ENCODE peak calls at places on chromosomes 16 and 17, in eight cellular contexts. One of them, this sample, is unnamed.
A peak's percentile ranks its signal among the peaks of the same experiment; 100 is the strongest.

GRCh38 chr16:3652373-3653037 is 2.0 kb upstream of the DNASE1 start:
- DNase-seq in A549: no peak
- DNase-seq in hepatocyte: no peak
- DNase-seq in GM23248: no peak
- DNase-seq in BJ: no peak
- DNase-seq in NT2/D1: no peak
- DNase-seq in aorta: peak; percentile 54
- DNase-seq in pancreas: peak; percentile 19
- DNase-seq in this sample: no peak

GRCh38 chr17:81493198-81494038 is 19.2 kb downstream of the ACTG1 start:
- DNase-seq in A549: no peak
- DNase-seq in hepatocyte: no peak
- DNase-seq in GM23248: no peak
- DNase-seq in BJ: no peak
- DNase-seq in NT2/D1: no peak
- DNase-seq in aorta: no peak
- DNase-seq in pancreas: no peak
- DNase-seq in this sample: no peak

GRCh38 chr16:2250652-2251280 is 621 bp downstream of the ECI1 start:
- DNase-seq in A549: peak; percentile 67
- DNase-seq in hepatocyte: no peak
- DNase-seq in GM23248: peak; percentile 50
- DNase-seq in BJ: no peak
- DNase-seq in NT2/D1: no peak
- DNase-seq in aorta: no peak
- DNase-seq in pancreas: no peak
- DNase-seq in this sample: no peak

GRCh38 chr16:68384293-68385255 is 63.7 kb downstream of the SMPD3 start:
- DNase-seq in A549: no peak
- DNase-seq in hepatocyte: no peak
- DNase-seq in GM23248: no peak
- DNase-seq in BJ: no peak
- DNase-seq in NT2/D1: no peak
- DNase-seq in aorta: peak; percentile 22
- DNase-seq in pancreas: no peak
- DNase-seq in this sample: no peak

GRCh38 chr16:49483651-49484451 is 110.2 kb downstream of the C16orf78 start:
- DNase-seq in A549: no peak
- DNase-seq in hepatocyte: no peak
- DNase-seq in GM23248: no peak
- DNase-seq in BJ: no peak
- DNase-seq in NT2/D1: no peak
- DNase-seq in aorta: no peak
- DNase-seq in pancreas: no peak
- DNase-seq in this sample: no peak

GRCh38 chr17:82645516-82645915 is 2.7 kb downstream of the WDR45B start:
- DNase-seq in A549: no peak
- DNase-seq in hepatocyte: no peak
- DNase-seq in GM23248: peak; percentile 35
- DNase-seq in BJ: no peak
- DNase-seq in NT2/D1: no peak
- DNase-seq in aorta: no peak
- DNase-seq in pancreas: no peak
- DNase-seq in this sample: no peak

GRCh38 chr16:12283596-12283995 is 307.1 kb downstream of the SNX29 start:
- DNase-seq in A549: no peak
- DNase-seq in hepatocyte: no peak
- DNase-seq in GM23248: no peak
- DNase-seq in BJ: no peak
- DNase-seq in NT2/D1: no peak
- DNase-seq in aorta: no peak
- DNase-seq in pancreas: no peak
- DNase-seq in this sample: no peak

GRCh38 chr17:36544049-36544319 is 735 bp upstream of the GGNBP2 start:
- DNase-seq in A549: peak; percentile 72
- DNase-seq in hepatocyte: peak; percentile 72
- DNase-seq in GM23248: peak; percentile 82
- DNase-seq in BJ: peak; percentile 5
- DNase-seq in NT2/D1: no peak
- DNase-seq in aorta: no peak
- DNase-seq in pancreas: peak; percentile 34
- DNase-seq in this sample: peak; percentile 4

GRCh38 chr16:14286381-14287230 is 215.5 kb downstream of the MRTFB start:
- DNase-seq in A549: no peak
- DNase-seq in hepatocyte: peak; percentile 51
- DNase-seq in GM23248: peak; percentile 76
- DNase-seq in BJ: no peak
- DNase-seq in NT2/D1: no peak
- DNase-seq in aorta: peak; percentile 69
- DNase-seq in pancreas: no peak
- DNase-seq in this sample: no peak

GRCh38 chr17:78284146-78284545 is 52.7 kb downstream of the TMEM235 start:
- DNase-seq in A549: peak; percentile 79
- DNase-seq in hepatocyte: peak; percentile 80
- DNase-seq in GM23248: peak; percentile 65
- DNase-seq in BJ: no peak
- DNase-seq in NT2/D1: no peak
- DNase-seq in aorta: no peak
- DNase-seq in pancreas: no peak
- DNase-seq in this sample: peak; percentile 88

GRCh38 chr16:89076159-89076558 is 17.5 kb upstream of the ACSF3 start:
- DNase-seq in A549: no peak
- DNase-seq in hepatocyte: no peak
- DNase-seq in GM23248: no peak
- DNase-seq in BJ: no peak
- DNase-seq in NT2/D1: no peak
- DNase-seq in aorta: no peak
- DNase-seq in pancreas: no peak
- DNase-seq in this sample: no peak

GRCh38 chr17:65893692-65894279 is 298.1 kb downstream of the CEP112 start:
- DNase-seq in A549: no peak
- DNase-seq in hepatocyte: no peak
- DNase-seq in GM23248: no peak
- DNase-seq in BJ: no peak
- DNase-seq in NT2/D1: no peak
- DNase-seq in aorta: no peak
- DNase-seq in pancreas: no peak
- DNase-seq in this sample: no peak

GRCh38 chr17:51441431-51441830 is 181.1 kb downstream of the UTP18 start:
- DNase-seq in A549: no peak
- DNase-seq in hepatocyte: no peak
- DNase-seq in GM23248: no peak
- DNase-seq in BJ: no peak
- DNase-seq in NT2/D1: no peak
- DNase-seq in aorta: no peak
- DNase-seq in pancreas: no peak
- DNase-seq in this sample: no peak

GRCh38 chr17:51818777-51819176 is 339.7 kb downstream of the CA10 start:
- DNase-seq in A549: no peak
- DNase-seq in hepatocyte: no peak
- DNase-seq in GM23248: no peak
- DNase-seq in BJ: no peak
- DNase-seq in NT2/D1: no peak
- DNase-seq in aorta: no peak
- DNase-seq in pancreas: no peak
- DNase-seq in this sample: no peak

GRCh38 chr17:57988301-57989010 is 402 bp upstream of the VEZF1 start:
- DNase-seq in A549: peak; percentile 77
- DNase-seq in hepatocyte: peak; percentile 86
- DNase-seq in GM23248: peak; percentile 84
- DNase-seq in BJ: no peak
- DNase-seq in NT2/D1: no peak
- DNase-seq in aorta: peak; percentile 88
- DNase-seq in pancreas: peak; percentile 77
- DNase-seq in this sample: no peak

GRCh38 chr16:21224800-21225199 is 8.7 kb upstream of the ANKS4B start:
- DNase-seq in A549: no peak
- DNase-seq in hepatocyte: no peak
- DNase-seq in GM23248: no peak
- DNase-seq in BJ: no peak
- DNase-seq in NT2/D1: no peak
- DNase-seq in aorta: no peak
- DNase-seq in pancreas: no peak
- DNase-seq in this sample: no peak

GRCh38 chr16:50568187-50568830 is 20.1 kb downstream of the NKD1 start:
- DNase-seq in A549: no peak
- DNase-seq in hepatocyte: no peak
- DNase-seq in GM23248: no peak
- DNase-seq in BJ: no peak
- DNase-seq in NT2/D1: no peak
- DNase-seq in aorta: peak; percentile 77
- DNase-seq in pancreas: no peak
- DNase-seq in this sample: no peak

GRCh38 chr17:46159686-46160085 is 33.5 kb downstream of the KANSL1 start:
- DNase-seq in A549: no peak
- DNase-seq in hepatocyte: no peak
- DNase-seq in GM23248: peak; percentile 87
- DNase-seq in BJ: peak; percentile 47
- DNase-seq in NT2/D1: no peak
- DNase-seq in aorta: no peak
- DNase-seq in pancreas: no peak
- DNase-seq in this sample: peak; percentile 41

GRCh38 chr17:21330436-21331160 is 45.6 kb upstream of the KCNJ12 start:
- DNase-seq in A549: no peak
- DNase-seq in hepatocyte: no peak
- DNase-seq in GM23248: no peak
- DNase-seq in BJ: no peak
- DNase-seq in NT2/D1: no peak
- DNase-seq in aorta: peak; percentile 52
- DNase-seq in pancreas: no peak
- DNase-seq in this sample: no peak
- H3K4me3 ChIP-seq in A549: no peak overlapping the region
- H3K4me3 ChIP-seq in hepatocyte: no peak overlapping the region
- H3K4me3 ChIP-seq in GM23248: no peak overlapping the region
- H3K4me3 ChIP-seq in BJ: no peak overlapping the region
- H3K4me3 ChIP-seq in NT2/D1: no peak overlapping the region
- H3K4me3 ChIP-seq in aorta: no peak overlapping the region
- H3K4me3 ChIP-seq in pancreas: no peak overlapping the region
- H3K4me3 ChIP-seq in this sample: no peak overlapping the region

GRCh38 chr17:1764274-1764673 is 2.4 kb downstream of the SERPINF1 start:
- DNase-seq in A549: no peak
- DNase-seq in hepatocyte: peak; percentile 83
- DNase-seq in GM23248: peak; percentile 93
- DNase-seq in BJ: peak; percentile 66
- DNase-seq in NT2/D1: no peak
- DNase-seq in aorta: peak; percentile 86
- DNase-seq in pancreas: no peak
- DNase-seq in this sample: peak; percentile 84
- H3K4me3 ChIP-seq in A549: no peak overlapping the region
- H3K4me3 ChIP-seq in hepatocyte: no peak overlapping the region
- H3K4me3 ChIP-seq in GM23248: peak overlapping the region; percentile 42
- H3K4me3 ChIP-seq in BJ: no peak overlapping the region
- H3K4me3 ChIP-seq in NT2/D1: no peak overlapping the region
- H3K4me3 ChIP-seq in aorta: no peak overlapping the region
- H3K4me3 ChIP-seq in pancreas: no peak overlapping the region
- H3K4me3 ChIP-seq in this sample: peak overlapping the region; percentile 71

GRCh38 chr17:42312285-42313130 is 24.2 kb downstream of the STAT5A start:
- DNase-seq in A549: peak; percentile 77
- DNase-seq in hepatocyte: peak; percentile 93
- DNase-seq in GM23248: peak; percentile 87
- DNase-seq in BJ: no peak
- DNase-seq in NT2/D1: peak; percentile 70
- DNase-seq in aorta: peak; percentile 94
- DNase-seq in pancreas: peak; percentile 77
- DNase-seq in this sample: no peak
- H3K4me3 ChIP-seq in A549: no peak overlapping the region
- H3K4me3 ChIP-seq in hepatocyte: no peak overlapping the region
- H3K4me3 ChIP-seq in GM23248: no peak overlapping the region
- H3K4me3 ChIP-seq in BJ: no peak overlapping the region
- H3K4me3 ChIP-seq in NT2/D1: no peak overlapping the region
- H3K4me3 ChIP-seq in aorta: no peak overlapping the region
- H3K4me3 ChIP-seq in pancreas: no peak overlapping the region
- H3K4me3 ChIP-seq in this sample: no peak overlapping the region

DNA sequence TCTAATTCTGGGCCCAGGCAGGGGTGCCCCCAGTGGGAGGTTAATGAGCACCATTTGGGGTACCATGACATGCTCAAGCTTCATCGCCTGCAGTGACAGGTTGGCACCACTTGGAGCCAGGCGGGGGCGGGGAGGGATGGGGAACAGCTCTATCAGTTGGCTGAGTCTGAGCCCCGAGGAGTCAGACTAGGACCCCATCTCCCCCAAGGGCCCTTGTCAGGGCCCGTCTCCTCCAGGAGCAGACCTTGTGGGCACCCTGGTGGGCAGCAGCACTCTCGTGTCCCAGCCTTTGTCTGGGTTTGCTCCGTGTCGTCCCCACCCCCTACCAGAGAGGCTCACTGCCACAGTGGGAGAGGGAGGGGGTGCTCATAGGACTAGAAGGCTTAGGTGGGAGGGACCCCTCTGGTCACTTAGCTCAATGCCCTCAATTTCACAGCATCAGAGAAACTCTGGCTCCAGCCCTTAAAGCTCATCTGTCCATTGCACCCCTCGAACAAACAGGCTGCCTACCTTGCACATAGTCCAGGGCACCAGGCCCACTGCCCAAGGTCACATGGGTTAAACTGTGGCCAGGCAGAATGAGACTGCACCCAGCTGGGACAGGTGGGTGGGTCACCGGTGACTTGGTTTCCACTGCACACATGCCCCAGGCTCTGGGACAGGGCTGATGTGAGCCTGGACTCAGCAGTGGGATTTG is 4.1 kb downstream of the PPP1R9B start:
- DNase-seq in A549: no peak
- DNase-seq in hepatocyte: no peak
- DNase-seq in GM23248: no peak
- DNase-seq in BJ: no peak
- DNase-seq in NT2/D1: no peak
- DNase-seq in aorta: no peak
- DNase-seq in pancreas: no peak
- DNase-seq in this sample: no peak
- H3K4me3 ChIP-seq in A549: no peak overlapping the region
- H3K4me3 ChIP-seq in hepatocyte: no peak overlapping the region
- H3K4me3 ChIP-seq in GM23248: peak overlapping the region; percentile 83
- H3K4me3 ChIP-seq in BJ: peak overlapping the region; percentile 67
- H3K4me3 ChIP-seq in NT2/D1: no peak overlapping the region
- H3K4me3 ChIP-seq in aorta: no peak overlapping the region
- H3K4me3 ChIP-seq in pancreas: no peak overlapping the region
- H3K4me3 ChIP-seq in this sample: peak overlapping the region; percentile 68

GRCh38 chr16:8878523-8878911 is 3.6 kb upstream of the LITAFD start:
- DNase-seq in A549: peak; percentile 51
- DNase-seq in hepatocyte: peak; percentile 72
- DNase-seq in GM23248: peak; percentile 90
- DNase-seq in BJ: peak; percentile 53
- DNase-seq in NT2/D1: no peak
- DNase-seq in aorta: no peak
- DNase-seq in pancreas: no peak
- DNase-seq in this sample: peak; percentile 51
- H3K4me3 ChIP-seq in A549: no peak overlapping the region
- H3K4me3 ChIP-seq in hepatocyte: no peak overlapping the region
- H3K4me3 ChIP-seq in GM23248: peak overlapping the region; percentile 38
- H3K4me3 ChIP-seq in BJ: no peak overlapping the region
- H3K4me3 ChIP-seq in NT2/D1: no peak overlapping the region
- H3K4me3 ChIP-seq in aorta: no peak overlapping the region
- H3K4me3 ChIP-seq in pancreas: no peak overlapping the region
- H3K4me3 ChIP-seq in this sample: no peak overlapping the region

This sample was measured in skeletal muscle cell.